ENCODE peak calls at places on chromosome 18, in nine cellular contexts. L, A, P, V, M, N, K, T and G are unnamed samples.

GRCh38 chr18:22346342-22346967 is 71.3 kb downstream of the CTAGE1 start:
- DNase-seq in L (no peak), A (no peak), P (no peak), V (no peak), M (no peak), N (peak), K (peak), T (no peak), G (no peak)

GRCh38 chr18:78321402-78321801 is 658.2 kb upstream of the SALL3 start:
- DNase-seq in L (no peak), A (no peak), P (no peak), V (no peak), M (no peak), N (no peak), K (no peak), T (no peak), G (no peak)

GRCh38 chr18:70627100-70627802 is 338.4 kb downstream of the SOCS6 start:
- DNase-seq in L (no peak), A (no peak), P (no peak), V (no peak), M (no peak), N (no peak), K (no peak), T (no peak), G (no peak)

GRCh38 chr18:58937913-58938312 is 73.2 kb downstream of the ZNF532 start:
- DNase-seq in L (no peak), A (no peak), P (no peak), V (no peak), M (no peak), N (no peak), K (no peak), T (no peak), G (no peak)

GRCh38 chr18:25831226-25831828 is 259.1 kb downstream of the SS18 start:
- DNase-seq in L (no peak), A (no peak), P (no peak), V (no peak), M (no peak), N (no peak), K (no peak), T (no peak), G (no peak)

GRCh38 chr18:48033770-48034650 is 103.6 kb upstream of the SMAD2 start:
- DNase-seq in L (no peak), A (no peak), P (no peak), V (no peak), M (no peak), N (no peak), K (no peak), T (no peak), G (no peak)

GRCh38 chr18:7750966-7751365 is 183.8 kb downstream of the PTPRM start:
- DNase-seq in L (no peak), A (no peak), P (no peak), V (no peak), M (no peak), N (no peak), K (no peak), T (no peak), G (no peak)

GRCh38 chr18:59238385-59238784 is 18.4 kb downstream of the GRP start:
- DNase-seq in L (no peak), A (no peak), P (no peak), V (no peak), M (no peak), N (no peak), K (no peak), T (no peak), G (no peak)

GRCh38 chr18:59266459-59266858 is 6.8 kb downstream of the RAX start:
- DNase-seq in L (no peak), A (no peak), P (no peak), V (no peak), M (no peak), N (no peak), K (no peak), T (no peak), G (no peak)

GRCh38 chr18:76450452-76450851 is 44.6 kb downstream of the ZNF516 start:
- DNase-seq in L (no peak), A (no peak), P (no peak), V (no peak), M (no peak), N (no peak), K (no peak), T (no peak), G (peak)

GRCh38 chr18:57048351-57048750 is 98.5 kb upstream of the BOD1L2 start:
- DNase-seq in L (no peak), A (no peak), P (no peak), V (no peak), M (no peak), N (no peak), K (no peak), T (no peak), G (no peak)

GRCh38 chr18:25001803-25002202 is 350.2 kb downstream of the ZNF521 start:
- DNase-seq in L (no peak), A (no peak), P (no peak), V (no peak), M (no peak), N (no peak), K (no peak), T (no peak), G (no peak)

GRCh38 chr18:48454146-48454796 is 45.1 kb upstream of the ZBTB7C start:
- DNase-seq in L (no peak), A (no peak), P (no peak), V (no peak), M (no peak), N (no peak), K (no peak), T (no peak), G (no peak)

GRCh38 chr18:61329398-61329797 is 3.8 kb upstream of the CDH20 start:
- DNase-seq in L (no peak), A (no peak), P (no peak), V (no peak), M (no peak), N (no peak), K (no peak), T (no peak), G (no peak)

GRCh38 chr18:4454548-4455112 is 477 bp downstream of the DLGAP1 start:
- DNase-seq in L (no peak), A (no peak), P (no peak), V (no peak), M (no peak), N (no peak), K (no peak), T (no peak), G (no peak)

GRCh38 chr18:69890558-69890957 is 57.1 kb downstream of the CD226 start:
- DNase-seq in L (no peak), A (no peak), P (no peak), V (no peak), M (no peak), N (no peak), K (no peak), T (no peak), G (no peak)

GRCh38 chr18:79799619-79800352 is 2.0 kb downstream of the KCNG2 start:
- DNase-seq in L (no peak), A (no peak), P (no peak), V (no peak), M (no peak), N (no peak), K (no peak), T (no peak), G (no peak)

GRCh38 chr18:49031511-49032188 is 80.9 kb upstream of the SMAD7 start:
- DNase-seq in L (no peak), A (no peak), P (no peak), V (no peak), M (no peak), N (no peak), K (no peak), T (no peak), G (peak)

GRCh38 chr18:49813071-49813320 is 337 bp downstream of the ACAA2 start:
- DNase-seq in L (no peak), A (no peak), P (peak), V (peak), M (peak), N (no peak), K (no peak), T (peak), G (no peak)

GRCh38 chr18:58223717-58224424 is 179.8 kb downstream of the NEDD4L start:
- DNase-seq in L (no peak), A (no peak), P (peak), V (no peak), M (peak), N (peak), K (no peak), T (no peak), G (no peak)

GRCh38 chr18:35778850-35779634 is 193.4 kb upstream of the RMP24 start:
- DNase-seq in L (no peak), A (no peak), P (no peak), V (no peak), M (no peak), N (no peak), K (no peak), T (no peak), G (no peak)

GRCh38 chr18:8895987-8896619 is 190.7 kb downstream of the MTCL1 start:
- DNase-seq in L (no peak), A (no peak), P (no peak), V (no peak), M (no peak), N (peak), K (no peak), T (no peak), G (no peak)

GRCh38 chr18:58768293-58768974 is 96.2 kb upstream of the ZNF532 start:
- DNase-seq in L (peak), A (peak), P (no peak), V (peak), M (peak), N (no peak), K (peak), T (peak), G (peak)

GRCh38 chr18:840080-840408 is 28.0 kb upstream of the YES1 start:
- DNase-seq in L (no peak), A (no peak), P (no peak), V (no peak), M (no peak), N (no peak), K (no peak), T (no peak), G (no peak)

GRCh38 chr18:34659579-34660517 is 50.2 kb upstream of the DTNA start:
- DNase-seq in L (no peak), A (no peak), P (peak), V (peak), M (peak), N (peak), K (no peak), T (peak), G (no peak)

GRCh38 chr18:62766266-62766665 is 50.9 kb downstream of the PHLPP1 start:
- DNase-seq in L (no peak), A (no peak), P (no peak), V (no peak), M (no peak), N (no peak), K (no peak), T (no peak), G (no peak)

GRCh38 chr18:10559566-10560456 is 34.0 kb downstream of the NAPG start:
- DNase-seq in L (no peak), A (no peak), P (no peak), V (no peak), M (no peak), N (no peak), K (no peak), T (no peak), G (no peak)